ENCODE peak calls at places on chromosomes 3 and 15, in nine cellular contexts. F is stomach; U is EL; A is dermis microvascular lymphatic vessel endothelial cell; B is activated naive CD4-positive, alpha-beta T cell treated with anti-CD3 and anti-CD28 coated beads, Interleukin-2, amount 50 U/mL, for 16 hours; P is activated effector memory CD4-positive, alpha-beta T cell treated with Interleukin-2 at 50 U/mL for 16 hours; J is SJSA1; V is activated T-cell treated with anti-CD3 and anti-CD28 coated beads for 1 hour; H is lung microvascular endothelial cell. I is an unnamed sample.

GRCh38 chr15:95919460-95919859 is 411.0 kb upstream of the NR2F2 start:
- DNase-seq in F (no peak), U (peak), A (no peak), B (no peak), P (no peak), J (no peak), V (no peak), H (no peak), I (no peak)

GRCh38 chr15:39720721-39721611 is 61.7 kb downstream of the FSIP1 start:
- DNase-seq in F (no peak), U (peak), A (no peak), B (no peak), P (no peak), J (no peak), V (no peak), H (no peak), I (peak)

GRCh38 chr3:159859424-159859823 is 129.2 kb upstream of the IL12A start:
- DNase-seq in F (no peak), U (no peak), A (no peak), B (no peak), P (no peak), J (no peak), V (no peak), H (no peak), I (no peak)

GRCh38 chr3:167740961-167741587 is 5.6 kb downstream of the SERPINI1 start:
- DNase-seq in F (no peak), U (peak), A (no peak), B (peak), P (no peak), J (no peak), V (peak), H (peak), I (peak)

GRCh38 chr3:87370007-87370406 is 93.6 kb upstream of the POU1F1 start:
- DNase-seq in F (no peak), U (no peak), A (no peak), B (no peak), P (no peak), J (no peak), V (no peak), H (no peak), I (peak)

GRCh38 chr15:101068961-101069734 is 150.0 kb downstream of the LRRK1 start:
- DNase-seq in F (no peak), U (peak), A (no peak), B (no peak), P (no peak), J (no peak), V (no peak), H (no peak), I (peak)

GRCh38 chr15:28252831-28253230 is 69.1 kb downstream of the HERC2 start:
- DNase-seq in F (no peak), U (no peak), A (no peak), B (no peak), P (no peak), J (no peak), V (no peak), H (no peak), I (no peak)

GRCh38 chr3:46027736-46028397 is 584 bp upstream of the XCR1 start:
- DNase-seq in F (no peak), U (no peak), A (no peak), B (no peak), P (no peak), J (no peak), V (no peak), H (no peak), I (peak)

GRCh38 chr3:174253221-174253620 is 605.9 kb upstream of the NAALADL2 start:
- DNase-seq in F (no peak), U (no peak), A (no peak), B (no peak), P (no peak), J (no peak), V (no peak), H (no peak), I (no peak)

GRCh38 chr3:172288625-172289024 is 159.6 kb downstream of the GHSR start:
- DNase-seq in F (no peak), U (no peak), A (no peak), B (no peak), P (no peak), J (no peak), V (no peak), H (no peak), I (no peak)

GRCh38 chr15:66733976-66734375 is 31.9 kb downstream of the SMAD6 start:
- DNase-seq in F (no peak), U (no peak), A (no peak), B (no peak), P (no peak), J (no peak), V (no peak), H (no peak), I (no peak)

GRCh38 chr3:109806929-109807328 is 469.6 kb upstream of the DPPA4 start:
- DNase-seq in F (no peak), U (peak), A (peak), B (peak), P (peak), J (no peak), V (no peak), H (peak), I (peak)

GRCh38 chr3:81723732-81724313 is 37.6 kb downstream of the GBE1 start:
- DNase-seq in F (no peak), U (peak), A (no peak), B (no peak), P (no peak), J (no peak), V (no peak), H (peak), I (peak)

GRCh38 chr3:44065311-44065710 is 176.4 kb upstream of the TOPAZ1 start:
- DNase-seq in F (peak), U (no peak), A (no peak), B (no peak), P (no peak), J (no peak), V (no peak), H (no peak), I (peak)

GRCh38 chr15:57005244-57005643 is 86.8 kb downstream of the TCF12 start:
- DNase-seq in F (no peak), U (no peak), A (no peak), B (no peak), P (no peak), J (no peak), V (no peak), H (no peak), I (no peak)

GRCh38 chr15:64762546-64762945 is 12.8 kb downstream of the RBPMS2 start:
- DNase-seq in F (no peak), U (no peak), A (no peak), B (no peak), P (no peak), J (no peak), V (no peak), H (no peak), I (no peak)

GRCh38 chr3:147589016-147589415 is 179.9 kb downstream of the ZIC1 start:
- DNase-seq in F (no peak), U (peak), A (no peak), B (no peak), P (no peak), J (no peak), V (no peak), H (no peak), I (peak)

GRCh38 chr15:58203537-58203936 is 65.4 kb downstream of the AQP9 start:
- DNase-seq in F (no peak), U (peak), A (peak), B (no peak), P (no peak), J (peak), V (no peak), H (peak), I (peak)

GRCh38 chr3:100972293-100972692 is 20.9 kb downstream of the ABI3BP start:
- DNase-seq in F (no peak), U (no peak), A (no peak), B (no peak), P (no peak), J (no peak), V (no peak), H (no peak), I (no peak)

GRCh38 chr3:138398791-138399575 is 35.4 kb upstream of the ESYT3 start:
- DNase-seq in F (no peak), U (no peak), A (no peak), B (no peak), P (no peak), J (no peak), V (no peak), H (no peak), I (no peak)

GRCh38 chr3:152267831-152268500 is 763 bp upstream of the MBNL1 start:
- DNase-seq in F (no peak), U (peak), A (no peak), B (no peak), P (no peak), J (no peak), V (no peak), H (no peak), I (peak)

GRCh38 chr3:35042210-35042960 is 596.9 kb upstream of the ARPP21 start:
- DNase-seq in F (no peak), U (no peak), A (no peak), B (no peak), P (no peak), J (no peak), V (no peak), H (no peak), I (no peak)

GRCh38 chr3:36124118-36124796 is 256.0 kb upstream of the STAC start:
- DNase-seq in F (no peak), U (peak), A (peak), B (no peak), P (no peak), J (no peak), V (no peak), H (peak), I (peak)

I was measured in M059J.